ENCODE peak calls at places on chromosomes 13 and 19, in six cellular contexts. V is IMR-90, Q is mesendoderm, E is H1, M is H9, I is mesenchymal stem cell. Y is an unnamed sample.

GRCh38 chr19:18156841-18157464 is 4.0 kb downstream of the PIK3R2 start:
- DNase-seq in V (peak; percentile 83), Q (no peak), E (no peak), I (peak; percentile 86), M (no peak), Y (no peak)

GRCh38 chr13:93218583-93218982 is 8.0 kb upstream of the GPC6 start:
- DNase-seq in E (no peak), V (peak; percentile 5), Q (no peak), I (no peak), M (no peak), Y (no peak)

GRCh38 chr13:27522847-27523246 is 72.5 kb upstream of the MTIF3 start:
- DNase-seq in I (no peak), V (no peak), Q (no peak), M (no peak), E (no peak), Y (no peak)

GRCh38 chr13:75432045-75432444 is 49.9 kb downstream of the TBC1D4 start:
- DNase-seq in Q (peak; percentile 53), M (no peak), E (no peak), I (peak; percentile 47), V (peak; percentile 18), Y (no peak)

GRCh38 chr13:113647351-113648217 is 10.4 kb downstream of the ATP4B start:
- DNase-seq in E (no peak), Q (no peak), I (no peak), M (no peak), V (no peak), Y (no peak)

GRCh38 chr13:51906581-51906980 is 44.8 kb downstream of the CCDC70 start:
- DNase-seq in E (no peak), V (no peak), Q (no peak), M (peak; percentile 7), I (no peak), Y (no peak)

GRCh38 chr19:34428549-34429285 is 536 bp downstream of the UBA2 start:
- DNase-seq in Q (peak; percentile 36), I (peak; percentile 64), M (no peak), V (peak; percentile 17), E (no peak), Y (peak; percentile 15)

GRCh38 chr19:18931316-18932162 is 9.5 kb downstream of the HOMER3 start:
- DNase-seq in V (no peak), E (no peak), Q (no peak), I (no peak), M (no peak), Y (no peak)

GRCh38 chr13:36919833-36920611 is at the start of gene SMAD9:
- DNase-seq in M (peak; percentile 53), I (peak; percentile 72), E (no peak), Q (peak; percentile 74), V (peak; percentile 67), Y (peak; percentile 57)

GRCh38 chr13:106772202-106772601 is 204.3 kb upstream of the ARGLU1 start:
- DNase-seq in M (no peak), Q (peak; percentile 71), I (no peak), E (no peak), V (no peak), Y (no peak)

GRCh38 chr19:15623711-15624318 is 8.8 kb downstream of the CYP4F8 start:
- DNase-seq in V (no peak), M (peak; percentile 33), Q (peak; percentile 2), E (no peak), I (no peak), Y (no peak)

GRCh38 chr19:15628236-15629002 is 12.3 kb upstream of the CYP4F3 start:
- DNase-seq in I (no peak), V (no peak), E (no peak), M (no peak), Q (no peak), Y (no peak)

GRCh38 chr19:15621801-15622200 is 6.8 kb downstream of the CYP4F8 start:
- DNase-seq in I (no peak), M (no peak), V (no peak), Q (no peak), E (no peak), Y (no peak)

GRCh38 chr19:15618321-15618720 is 3.3 kb downstream of the CYP4F8 start:
- DNase-seq in E (no peak), Q (no peak), I (no peak), V (no peak), M (no peak), Y (no peak)

DNA sequence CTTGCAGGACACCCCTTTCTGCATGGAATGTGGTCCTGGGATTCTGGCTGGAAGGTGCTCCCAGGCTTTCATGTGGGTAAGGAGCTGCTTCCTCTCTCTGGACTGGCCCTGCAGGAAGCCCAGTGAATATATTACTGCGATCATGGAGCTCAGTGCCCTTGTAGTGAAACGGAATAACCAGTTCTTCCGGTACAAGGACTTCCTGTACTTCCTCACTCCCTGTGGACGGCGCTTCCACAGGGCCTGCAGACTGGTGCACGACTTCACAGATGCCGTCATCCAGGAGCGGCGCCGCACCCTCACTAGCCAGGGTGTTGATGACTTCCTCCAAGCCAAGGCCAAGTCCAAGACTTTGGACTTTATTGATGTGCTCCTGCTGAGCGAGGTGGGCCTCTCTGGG is 8.0 kb downstream of the CYP4F8 start:
- DNase-seq in I (no peak), M (no peak), Q (no peak), V (no peak), E (no peak), Y (no peak)
- H3K23ac ChIP-seq in I (no peak overlapping the region), M (no peak overlapping the region), Q (no peak overlapping the region), V (no peak overlapping the region), E (no peak overlapping the region), Y (no peak overlapping the region)

DNA sequence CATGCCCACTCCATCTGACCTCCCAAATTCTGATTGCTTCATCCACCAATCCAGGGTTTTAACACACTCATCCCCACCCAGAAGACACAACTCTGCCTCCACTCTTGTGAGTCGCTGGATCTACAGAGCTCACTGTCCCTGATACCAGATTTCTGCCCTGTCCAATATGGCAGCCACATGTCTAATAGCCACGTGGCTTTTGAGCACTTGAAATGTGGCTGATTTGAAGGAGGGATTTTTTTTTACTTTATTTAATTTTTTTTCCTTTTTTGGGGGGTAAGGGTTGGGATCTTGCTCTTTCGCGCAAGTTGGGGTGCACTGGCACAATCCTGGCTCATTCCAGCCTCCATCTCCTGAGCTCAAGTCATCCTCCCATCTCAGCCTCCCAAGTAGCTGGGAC is 24.8 kb upstream of the OLFM2 start:
- DNase-seq in E (no peak), Q (no peak), I (no peak), V (no peak), M (no peak), Y (no peak)
- H4K8ac ChIP-seq in E (no peak overlapping the region), Q (no peak overlapping the region), I (no peak overlapping the region), V (no peak overlapping the region), M (no peak overlapping the region), Y (no peak overlapping the region)

GRCh38 chr13:99197257-99197651 is 3.4 kb upstream of the UBAC2 start:
- DNase-seq in E (no peak), Q (no peak), M (no peak), I (no peak), V (no peak), Y (no peak)
- H3K23ac ChIP-seq in E (no peak overlapping the region), Q (no peak overlapping the region), M (no peak overlapping the region), I (no peak overlapping the region), V (no peak overlapping the region), Y (no peak overlapping the region)

GRCh38 chr13:29545988-29546387 is 49.5 kb downstream of the SLC7A1 start:
- DNase-seq in Q (no peak), M (no peak), V (no peak), E (no peak), I (no peak), Y (no peak)
- H4K8ac ChIP-seq in Q (no peak overlapping the region), M (no peak overlapping the region), V (no peak overlapping the region), E (peak overlapping the region; percentile 45), I (peak overlapping the region; percentile 27), Y (no peak overlapping the region)

GRCh38 chr19:41350735-41351338 is 2.9 kb downstream of the TGFB1 start:
- DNase-seq in Q (no peak), I (peak; percentile 35), E (no peak), M (peak; percentile 32), V (peak; percentile 21), Y (no peak)
- H3K23ac ChIP-seq in Q (no peak overlapping the region), I (no peak overlapping the region), E (no peak overlapping the region), M (no peak overlapping the region), V (peak overlapping the region; percentile 20), Y (peak overlapping the region; percentile 48)

GRCh38 chr19:3499738-3500428 is 591 bp downstream of the DOHH start:
- DNase-seq in E (no peak), Q (no peak), I (no peak), V (no peak), M (no peak), Y (no peak)
- H4K8ac ChIP-seq in E (peak overlapping the region; percentile 99), Q (no peak overlapping the region), I (peak overlapping the region; percentile 100), V (peak overlapping the region; percentile 96), M (no peak overlapping the region), Y (no peak overlapping the region)

GRCh38 chr13:87677043-87677333 is 5.8 kb downstream of the SLITRK5 start:
- DNase-seq in V (no peak), E (no peak), Q (no peak), I (no peak), M (no peak), Y (no peak)
- H3K23ac ChIP-seq in V (no peak overlapping the region), E (no peak overlapping the region), Q (no peak overlapping the region), I (no peak overlapping the region), M (no peak overlapping the region), Y (no peak overlapping the region)

GRCh38 chr19:4866595-4867424 is 657 bp downstream of the PLIN3 start:
- DNase-seq in Q (peak; percentile 58), M (peak; percentile 59), V (peak; percentile 28), I (peak; percentile 66), E (no peak), Y (peak; percentile 47)
- H4K8ac ChIP-seq in Q (no peak overlapping the region), M (no peak overlapping the region), V (peak overlapping the region; percentile 63), I (peak overlapping the region; percentile 75), E (peak overlapping the region; percentile 64), Y (no peak overlapping the region)

Y was measured in neuronal stem cell.